ENCODE peak calls at places on chromosomes 2 and 18, in six cellular contexts. O is PC-3, S is heart left ventricle, P is brain microvascular endothelial cell, F is Karpas-422, J is prostate gland. H is an unnamed sample.

GRCh38 chr2:54191361-54192130 is 64.5 kb downstream of the TSPYL6 start:
- DNase-seq in J (no peak), O (no peak), P (no peak), S (no peak), F (no peak), H (no peak)

GRCh38 chr2:230713331-230714121 is 884 bp downstream of the CAB39 start:
- DNase-seq in P (no peak), S (peak; percentile 77), F (peak; percentile 67), J (no peak), O (peak; percentile 57), H (peak; percentile 30)

GRCh38 chr2:98570356-98570755 is 38.0 kb downstream of the COA5 start:
- DNase-seq in P (no peak), J (no peak), F (no peak), S (no peak), O (no peak), H (no peak)

GRCh38 chr2:120751553-120751952 is 15.9 kb downstream of the GLI2 start:
- DNase-seq in J (no peak), O (no peak), P (no peak), F (no peak), S (no peak), H (no peak)

GRCh38 chr2:120879401-120880295 is 144.0 kb downstream of the GLI2 start:
- DNase-seq in J (peak; percentile 10), O (no peak), F (no peak), P (no peak), S (no peak), H (peak; percentile 53)

GRCh38 chr2:141105763-141106162 is 1025.1 kb downstream of the LRP1B start:
- DNase-seq in S (no peak), O (no peak), J (no peak), P (no peak), F (no peak), H (peak; percentile 27)

GRCh38 chr2:189318761-189319160 is 122.5 kb upstream of the WDR75 start:
- DNase-seq in F (no peak), O (no peak), J (no peak), S (no peak), P (no peak), H (peak; percentile 97)

GRCh38 chr2:235026137-235026536 is 74.3 kb downstream of the SH3BP4 start:
- DNase-seq in J (peak; percentile 91), P (peak; percentile 75), S (no peak), F (no peak), O (peak; percentile 95), H (no peak)

GRCh38 chr2:121132054-121132453 is 152.9 kb downstream of the TFCP2L1 start:
- DNase-seq in P (no peak), F (no peak), S (no peak), J (no peak), O (no peak), H (no peak)

GRCh38 chr2:160918909-160919503 is 241.2 kb upstream of the TANK start:
- DNase-seq in O (peak; percentile 71), F (peak; percentile 71), J (peak; percentile 32), P (peak; percentile 51), S (peak; percentile 83), H (peak; percentile 72)

GRCh38 chr2:151472966-151473365 is 63.3 kb downstream of the RIF1 start:
- DNase-seq in J (no peak), F (no peak), S (no peak), P (no peak), O (no peak), H (no peak)

GRCh38 chr2:97734061-97734912 is 20.9 kb downstream of the ZAP70 start:
- DNase-seq in P (no peak), F (no peak), S (no peak), J (no peak), O (no peak), H (no peak)

GRCh38 chr2:68059769-68060525 is 2.9 kb downstream of the C1D start:
- DNase-seq in S (no peak), J (no peak), O (no peak), P (no peak), F (no peak), H (no peak)

GRCh38 chr2:197873293-197873701 is 68.9 kb downstream of the PLCL1 start:
- DNase-seq in S (no peak), J (no peak), F (no peak), O (peak; percentile 26), P (peak; percentile 75), H (no peak)

GRCh38 chr18:22488554-22488953 is 70.8 kb upstream of the CTAGE1 start:
- DNase-seq in S (peak; percentile 67), P (no peak), F (no peak), J (no peak), O (no peak), H (no peak)

GRCh38 chr2:215537621-215538020 is 101.8 kb upstream of the FN1 start:
- DNase-seq in F (no peak), P (no peak), O (peak; percentile 74), S (no peak), J (no peak), H (peak; percentile 37)

GRCh38 chr2:200239216-200239615 is 67.3 kb upstream of the SPATS2L start:
- DNase-seq in S (no peak), F (no peak), O (no peak), J (no peak), P (peak; percentile 81), H (no peak)

GRCh38 chr2:149149007-149149297 is 110.5 kb downstream of the LYPD6B start:
- DNase-seq in P (no peak), J (no peak), F (no peak), O (no peak), S (no peak), H (no peak)

GRCh38 chr2:69781321-69782248 is 39.7 kb downstream of the ANXA4 start:
- DNase-seq in J (peak; percentile 64), F (no peak), O (peak; percentile 19), P (no peak), S (no peak), H (no peak)

GRCh38 chr2:99611786-99612185 is 122.0 kb upstream of the REV1 start:
- DNase-seq in J (no peak), S (no peak), O (no peak), F (no peak), P (no peak), H (no peak)
- H3K36me3 ChIP-seq in J (no peaks in the 10 kb centered on the region), S (no peaks in the 10 kb centered on the region), O (no peaks in the 10 kb centered on the region), F (no peaks in the 10 kb centered on the region), P (no peaks in the 10 kb centered on the region), H (no peaks in the 10 kb centered on the region)

DNA sequence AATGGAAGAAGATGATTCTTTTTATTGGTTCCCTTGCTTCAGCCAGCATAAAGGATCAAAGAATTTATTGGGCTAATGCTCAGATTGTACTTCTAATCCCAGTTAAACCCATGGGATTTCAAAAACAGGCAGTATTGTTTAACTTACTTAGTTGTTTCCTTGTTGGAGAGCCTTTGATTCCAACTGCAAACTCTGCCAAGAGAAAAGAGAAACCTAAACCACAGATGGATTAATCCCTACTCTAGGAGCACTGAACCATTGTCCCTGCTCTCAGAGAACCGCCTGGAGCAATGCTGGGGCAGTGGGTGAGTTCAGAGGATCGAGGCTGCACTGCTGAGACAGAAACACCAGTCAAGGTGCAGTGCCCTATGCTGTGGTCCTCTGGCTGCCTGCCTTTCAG is 44.9 kb upstream of the SIGLEC15 start:
- DNase-seq in J (no peak), S (no peak), P (no peak), F (no peak), O (no peak), H (peak; percentile 54)
- H3K27ac ChIP-seq in J (peak overlapping the region; percentile 42), S (peak overlapping the region; percentile 13), P (no peak overlapping the region), F (no peak overlapping the region), O (no peak overlapping the region), H (no peak overlapping the region)

GRCh38 chr2:134433469-134433868 is 179.6 kb downstream of the MGAT5 start:
- DNase-seq in J (no peak), F (no peak), P (no peak), S (no peak), O (no peak), H (no peak)

GRCh38 chr2:134436706-134437105 is 182.8 kb downstream of the MGAT5 start:
- DNase-seq in J (no peak), P (peak; percentile 24), S (no peak), F (no peak), O (peak; percentile 29), H (no peak)

GRCh38 chr2:134433934-134434333 is 180.1 kb downstream of the MGAT5 start:
- DNase-seq in J (no peak), F (no peak), O (no peak), S (no peak), P (no peak), H (no peak)

GRCh38 chr2:134435936-134436335 is 182.1 kb downstream of the MGAT5 start:
- DNase-seq in P (no peak), J (no peak), S (no peak), F (no peak), O (no peak), H (no peak)

DNA sequence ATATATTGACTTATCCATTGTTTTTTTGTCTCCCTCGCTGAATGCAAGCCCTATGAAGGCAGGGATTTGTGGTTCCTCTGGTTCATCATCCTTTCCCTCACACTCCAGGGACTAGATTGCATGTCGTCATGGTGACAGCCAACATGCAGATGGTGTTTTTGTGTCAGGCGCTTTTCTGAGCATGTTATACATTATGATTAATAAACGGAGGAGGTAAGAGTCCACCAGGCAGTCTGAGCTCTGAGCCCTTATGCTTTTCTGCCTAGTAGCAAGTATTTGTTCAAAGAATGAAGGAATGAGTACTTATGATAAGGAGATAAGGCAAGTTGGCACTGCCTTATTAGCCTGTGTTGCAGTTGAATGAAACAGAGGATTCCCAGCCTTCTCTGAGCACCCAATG is 181.6 kb downstream of the MGAT5 start:
- DNase-seq in J (no peak), F (no peak), P (no peak), O (no peak), S (no peak), H (no peak)
- H3K36me3 ChIP-seq in J (no peaks in the 10 kb centered on the region), F (no peaks in the 10 kb centered on the region), P (no peaks in the 10 kb centered on the region), O (no peaks in the 10 kb centered on the region), S (peaks cover 4% of the 10 kb centered on the region), H (peaks cover 24% of the 10 kb centered on the region)

GRCh38 chr2:207254526-207255464 is 89.0 kb upstream of the KLF7 start:
- DNase-seq in P (peak; percentile 57), F (peak; percentile 94), S (no peak), O (peak; percentile 57), J (no peak), H (no peak)
- H3K27ac ChIP-seq in P (peak overlapping the region; percentile 90), F (peak overlapping the region; percentile 99), S (no peak overlapping the region), O (peak overlapping the region; percentile 46), J (no peak overlapping the region), H (no peak overlapping the region)

DNA sequence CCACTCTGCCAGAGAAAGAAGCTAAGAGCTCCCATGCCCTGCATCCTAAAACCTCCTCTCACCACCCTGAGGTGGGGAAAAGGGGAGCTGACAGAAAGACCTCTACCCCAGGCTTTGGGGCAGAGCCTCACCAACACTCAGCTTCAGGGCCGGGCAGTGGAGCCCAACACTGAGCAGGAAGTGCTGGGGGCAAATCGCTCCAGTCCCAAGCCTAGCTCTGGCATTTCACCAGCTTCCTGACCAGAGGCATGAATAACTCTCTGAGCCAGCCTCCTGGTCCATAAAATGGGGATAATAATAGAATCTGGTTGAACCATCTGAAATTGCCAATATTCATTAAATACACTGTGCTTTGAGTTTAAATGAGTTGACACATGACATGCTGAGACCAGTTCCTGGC is 153.6 kb downstream of the TNS1 start:
- DNase-seq in P (no peak), O (peak; percentile 25), J (no peak), F (no peak), S (peak; percentile 46), H (no peak)
- H3K36me3 ChIP-seq in P (peaks cover 25% of the 10 kb centered on the region), O (no peaks in the 10 kb centered on the region), J (peaks cover 4% of the 10 kb centered on the region), F (no peaks in the 10 kb centered on the region), S (peaks cover 39% of the 10 kb centered on the region), H (no peaks in the 10 kb centered on the region)

H was measured in SJCRH30.